ENCODE peak calls at places on chromosomes 2 and 18, in eight cellular contexts. O is GM12865, S is iPS DF 19.7, F is HCEC 1CT, K is H4, N is GM10248, Q is neuronal stem cell, Y is aorta. C is an unnamed sample.

GRCh38 chr2:130355181-130355577 is 677 bp upstream of the PTPN18 start:
- DNase-seq in N (no peak), F (no peak), K (no peak), S (no peak), Q (no peak), O (no peak), Y (no peak), C (no peak)

GRCh38 chr2:134367915-134368911 is 114.3 kb downstream of the MGAT5 start:
- DNase-seq in O (no peak), Q (no peak), F (no peak), N (no peak), Y (peak), S (no peak), K (peak), C (peak)

GRCh38 chr2:179455824-179456223 is 191.2 kb upstream of the SESTD1 start:
- DNase-seq in Q (no peak), Y (no peak), N (no peak), O (no peak), S (no peak), F (peak), K (no peak), C (no peak)

GRCh38 chr18:35968278-35968880 is 4.1 kb upstream of the RMP24 start:
- DNase-seq in K (no peak), O (no peak), S (no peak), Q (no peak), Y (no peak), N (no peak), F (no peak), C (no peak)

GRCh38 chr2:36338827-36339145 is 16.8 kb upstream of the CRIM1 start:
- DNase-seq in Y (no peak), O (no peak), Q (no peak), K (no peak), N (no peak), S (no peak), F (peak), C (peak)

GRCh38 chr18:63708650-63709049 is 5.9 kb downstream of the SERPINB11 start:
- DNase-seq in S (no peak), F (peak), N (no peak), K (no peak), Y (no peak), O (no peak), Q (no peak), C (peak)

GRCh38 chr2:179096090-179096489 is 46.2 kb upstream of the CCDC141 start:
- DNase-seq in K (no peak), Y (no peak), O (peak), Q (no peak), N (no peak), F (no peak), S (no peak), C (no peak)

GRCh38 chr2:10404324-10405143 is 43.6 kb downstream of the ODC1 start:
- DNase-seq in Q (no peak), O (no peak), N (no peak), Y (no peak), F (no peak), S (no peak), K (no peak), C (peak)

GRCh38 chr2:34815052-34815741 is 1216.1 kb upstream of the FAM98A start:
- DNase-seq in Q (no peak), N (no peak), S (no peak), O (no peak), K (no peak), Y (no peak), F (no peak), C (no peak)

GRCh38 chr18:10379511-10379910 is 74.9 kb upstream of the APCDD1 start:
- DNase-seq in K (no peak), S (no peak), Q (no peak), F (peak), O (no peak), Y (no peak), N (no peak), C (no peak)

GRCh38 chr2:88860421-88861075 is 169.1 kb downstream of the RPIA start:
- DNase-seq in Q (no peak), N (no peak), Y (no peak), S (no peak), F (no peak), O (no peak), K (no peak), C (no peak)

GRCh38 chr2:119808516-119809147 is 48.9 kb downstream of the PTPN4 start:
- DNase-seq in O (no peak), K (no peak), S (no peak), Q (no peak), Y (no peak), N (no peak), F (no peak), C (peak)

GRCh38 chr2:9420495-9420894 is 2.8 kb downstream of the ITGB1BP1 start:
- DNase-seq in Y (no peak), O (no peak), F (no peak), S (no peak), N (no peak), K (no peak), Q (no peak), C (no peak)

GRCh38 chr18:7941533-7941932 is 374.4 kb downstream of the PTPRM start:
- DNase-seq in Q (no peak), F (no peak), N (no peak), S (no peak), K (no peak), Y (no peak), O (no peak), C (no peak)

GRCh38 chr2:3111267-3111666 is 266.4 kb downstream of the EIPR1 start:
- DNase-seq in O (no peak), N (peak), K (no peak), S (no peak), Y (no peak), F (no peak), Q (no peak), C (no peak)

GRCh38 chr2:54084600-54084999 is 30.8 kb upstream of the ACYP2 start:
- DNase-seq in N (no peak), Q (no peak), S (no peak), O (no peak), Y (no peak), K (no peak), F (peak), C (peak)

GRCh38 chr2:134224005-134224404 is 29.9 kb upstream of the MGAT5 start:
- DNase-seq in K (no peak), S (no peak), N (no peak), Q (no peak), Y (no peak), O (no peak), F (peak), C (no peak)

GRCh38 chr2:239689985-239690384 is 289.2 kb upstream of the HDAC4 start:
- DNase-seq in O (no peak), Y (no peak), Q (no peak), K (no peak), S (no peak), F (no peak), N (no peak), C (no peak)

GRCh38 chr2:192687000-192687399 is 492.3 kb upstream of the TMEFF2 start:
- DNase-seq in O (no peak), F (no peak), S (no peak), K (no peak), Y (no peak), Q (no peak), N (no peak), C (no peak)

GRCh38 chr2:241803387-241804325 is 5.3 kb upstream of the NEU4 start:
- DNase-seq in O (peak), N (peak), F (peak), S (no peak), Y (peak), Q (no peak), K (no peak), C (no peak)

GRCh38 chr2:109123586-109124201 is 5.3 kb upstream of the SH3RF3 start:
- DNase-seq in S (no peak), O (no peak), N (no peak), Y (peak), F (no peak), Q (no peak), K (no peak), C (no peak)

GRCh38 chr18:13218376-13219011 is at the start of gene LDLRAD4:
- DNase-seq in Q (peak), K (no peak), F (no peak), N (no peak), O (no peak), Y (peak), S (no peak), C (no peak)

C was measured in A172.